ENCODE peak calls at places on chromosomes 3 and 15, in seven cellular contexts. T, X, A, M, P, R and Z are unnamed samples.

GRCh38 chr15:28456476-28457395 is 76.0 kb downstream of the GOLGA8G start:
- DNase-seq in T (no peak), X (no peak), A (no peak), M (no peak), P (no peak), R (no peak), Z (no peak)

GRCh38 chr15:54803139-54803808 is 393.5 kb downstream of the RSL24D1 start:
- DNase-seq in T (peak), X (peak), A (peak), M (no peak), P (no peak), R (peak), Z (no peak)

GRCh38 chr3:178310833-178311380 is 225.3 kb upstream of the KCNMB2 start:
- DNase-seq in T (no peak), X (no peak), A (no peak), M (no peak), P (no peak), R (no peak), Z (no peak)

GRCh38 chr3:174199696-174200095 is 659.4 kb upstream of the NAALADL2 start:
- DNase-seq in T (no peak), X (peak), A (no peak), M (no peak), P (no peak), R (peak), Z (no peak)

GRCh38 chr15:43436395-43436794 is 56.6 kb downstream of the TP53BP1 start:
- DNase-seq in T (no peak), X (no peak), A (no peak), M (no peak), P (no peak), R (no peak), Z (no peak)

GRCh38 chr15:93026359-93026758 is 62.7 kb downstream of the RGMA start:
- DNase-seq in T (no peak), X (no peak), A (no peak), M (no peak), P (no peak), R (no peak), Z (no peak)

GRCh38 chr3:189121088-189121487 is 50.7 kb upstream of the TPRG1 start:
- DNase-seq in T (no peak), X (no peak), A (no peak), M (no peak), P (no peak), R (no peak), Z (no peak)

GRCh38 chr3:179853176-179853575 is 183.6 kb downstream of the PEX5L start:
- DNase-seq in T (no peak), X (peak), A (peak), M (no peak), P (no peak), R (peak), Z (peak)

GRCh38 chr3:119347036-119347435 is 52.9 kb downstream of the ARHGAP31 start:
- DNase-seq in T (no peak), X (no peak), A (no peak), M (no peak), P (no peak), R (no peak), Z (no peak)

GRCh38 chr3:15924914-15925313 is 127.1 kb upstream of the ANKRD28 start:
- DNase-seq in T (no peak), X (no peak), A (no peak), M (no peak), P (no peak), R (no peak), Z (no peak)

GRCh38 chr15:81024265-81024875 is 23.6 kb downstream of the TLNRD1 start:
- DNase-seq in T (no peak), X (peak), A (peak), M (no peak), P (no peak), R (no peak), Z (no peak)

GRCh38 chr3:113211370-113212154 is at the start of gene BOC:
- DNase-seq in T (peak), X (peak), A (no peak), M (no peak), P (no peak), R (peak), Z (no peak)

GRCh38 chr3:17258823-17259436 is 374.2 kb downstream of the PLCL2 start:
- DNase-seq in T (peak), X (peak), A (peak), M (no peak), P (no peak), R (peak), Z (peak)

GRCh38 chr3:25663324-25664065 is 1.2 kb downstream of the TOP2B start:
- DNase-seq in T (peak), X (no peak), A (peak), M (peak), P (no peak), R (peak), Z (no peak)

GRCh38 chr15:75650908-75651809 is 3.4 kb downstream of the SNX33 start:
- DNase-seq in T (no peak), X (peak), A (no peak), M (peak), P (no peak), R (peak), Z (no peak)

GRCh38 chr3:45011756-45012441 is 14.2 kb upstream of the CLEC3B start:
- DNase-seq in T (no peak), X (peak), A (no peak), M (peak), P (no peak), R (peak), Z (peak)

GRCh38 chr3:4416961-4417360 is 50.1 kb downstream of the SUMF1 start:
- DNase-seq in T (peak), X (peak), A (no peak), M (no peak), P (no peak), R (peak), Z (peak)

GRCh38 chr15:31471731-31472430 is 145.2 kb downstream of the KLF13 start:
- DNase-seq in T (no peak), X (peak), A (no peak), M (no peak), P (no peak), R (peak), Z (peak)

GRCh38 chr3:48217449-48217848 is 5.8 kb upstream of the CAMP start:
- DNase-seq in T (no peak), X (no peak), A (no peak), M (no peak), P (no peak), R (no peak), Z (no peak)

GRCh38 chr3:128294999-128295468 is 141.8 kb downstream of the EEFSEC start:
- DNase-seq in T (no peak), X (no peak), A (no peak), M (no peak), P (no peak), R (no peak), Z (no peak)

GRCh38 chr15:63605816-63606215 is 8.6 kb downstream of the FBXL22 start:
- DNase-seq in T (no peak), X (no peak), A (no peak), M (peak), P (no peak), R (no peak), Z (no peak)

GRCh38 chr15:31300981-31301686 is 25.5 kb upstream of the KLF13 start:
- DNase-seq in T (no peak), X (no peak), A (peak), M (no peak), P (peak), R (no peak), Z (no peak)

GRCh38 chr3:62987721-62988120 is 112.5 kb upstream of the CADPS start:
- DNase-seq in T (no peak), X (no peak), A (no peak), M (no peak), P (no peak), R (no peak), Z (no peak)

GRCh38 chr3:143973352-143974021 is 1.9 kb downstream of the DIPK2A start:
- DNase-seq in T (peak), X (no peak), A (no peak), M (peak), P (no peak), R (peak), Z (no peak)

GRCh38 chr3:73580343-73580742 is 44.4 kb downstream of the PDZRN3 start:
- DNase-seq in T (no peak), X (peak), A (no peak), M (no peak), P (no peak), R (peak), Z (peak)

GRCh38 chr15:47246317-47246716 is 471.0 kb upstream of the SEMA6D start:
- DNase-seq in T (no peak), X (no peak), A (no peak), M (no peak), P (no peak), R (no peak), Z (no peak)

GRCh38 chr15:64690578-64691296 is 84.7 kb downstream of the RBPMS2 start:
- DNase-seq in T (no peak), X (no peak), A (no peak), M (no peak), P (no peak), R (no peak), Z (no peak)

GRCh38 chr3:151210676-151211381 is 7.8 kb upstream of the GPR171 start:
- DNase-seq in T (no peak), X (no peak), A (no peak), M (peak), P (no peak), R (no peak), Z (no peak)

GRCh38 chr15:36777941-36778340 is 198.5 kb downstream of the CDIN1 start:
- DNase-seq in T (no peak), X (no peak), A (no peak), M (no peak), P (no peak), R (no peak), Z (no peak)

GRCh38 chr3:105752791-105753415 is 115.9 kb downstream of the CBLB start:
- DNase-seq in T (no peak), X (no peak), A (no peak), M (peak), P (no peak), R (no peak), Z (no peak)

DNA sequence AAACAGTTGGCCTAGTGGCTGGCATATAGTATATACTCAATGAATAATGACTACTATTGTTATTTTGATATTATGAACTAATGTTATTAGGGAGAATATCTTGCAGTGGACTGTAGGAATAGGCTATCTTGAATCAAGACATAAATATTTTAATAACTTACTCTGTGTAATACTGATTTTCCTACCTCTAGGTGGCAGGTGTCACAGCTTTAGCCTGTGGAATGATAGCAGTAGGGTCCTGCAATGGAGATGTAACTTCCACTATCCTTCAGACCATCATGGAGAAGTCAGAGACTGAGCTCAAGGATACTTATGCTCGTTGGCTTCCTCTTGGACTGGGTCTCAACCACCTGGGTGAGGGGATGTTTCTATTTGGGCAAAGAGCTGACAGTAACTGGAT is 6.5 kb downstream of the PSMD2 start:
- DNase-seq in T (peak), X (no peak), A (no peak), M (no peak), P (no peak), R (peak), Z (no peak)
- TF ChIP-seq CTCF in T (peak), X (peak), A (peak), M (peak), P (no peak), R (no peak), Z (peak)

GRCh38 chr3:100399341-100400071 is 1.4 kb downstream of the TOMM70 start:
- DNase-seq in T (no peak), X (no peak), A (no peak), M (no peak), P (no peak), R (no peak), Z (no peak)
- H3K4me3 ChIP-seq in T (peak), X (peak), A (peak), M (peak), P (peak), R (peak), Z (peak)

GRCh38 chr3:153925826-153926514 is 195.2 kb upstream of the ARHGEF26 start:
- DNase-seq in T (no peak), X (no peak), A (no peak), M (no peak), P (no peak), R (peak), Z (no peak)

GRCh38 chr3:153927107-153927506 is 194.1 kb upstream of the ARHGEF26 start:
- DNase-seq in T (peak), X (peak), A (no peak), M (no peak), P (no peak), R (peak), Z (peak)
- TF ChIP-seq CTCF in T (peak), X (peak), A (no peak), M (no peak), P (peak), R (no peak), Z (peak)

GRCh38 chr15:77569647-77570186 is 63.0 kb downstream of the LINGO1 start:
- DNase-seq in T (no peak), X (no peak), A (no peak), M (no peak), P (no peak), R (peak), Z (no peak)
- H3K4me3 ChIP-seq in T (no peak), X (no peak), A (no peak), M (peak), P (no peak), R (no peak), Z (no peak)

GRCh38 chr3:197926418-197926817 is 23.6 kb upstream of the RPL35A start:
- DNase-seq in T (peak), X (no peak), A (no peak), M (no peak), P (no peak), R (no peak), Z (no peak)
- TF ChIP-seq CTCF in T (no peak), X (no peak), A (peak), M (no peak), P (no peak), R (no peak), Z (peak)

GRCh38 chr15:77563768-77564167 is 68.9 kb downstream of the LINGO1 start:
- DNase-seq in T (no peak), X (no peak), A (no peak), M (no peak), P (no peak), R (no peak), Z (no peak)

GRCh38 chr15:77567202-77567601 is 65.5 kb downstream of the LINGO1 start:
- DNase-seq in T (no peak), X (no peak), A (no peak), M (no peak), P (no peak), R (no peak), Z (no peak)

GRCh38 chr15:77565516-77565915 is 67.2 kb downstream of the LINGO1 start:
- DNase-seq in T (no peak), X (no peak), A (no peak), M (no peak), P (no peak), R (no peak), Z (no peak)

GRCh38 chr15:77566092-77566491 is 66.6 kb downstream of the LINGO1 start:
- DNase-seq in T (no peak), X (no peak), A (no peak), M (no peak), P (no peak), R (no peak), Z (no peak)

GRCh38 chr15:77564933-77565332 is 67.8 kb downstream of the LINGO1 start:
- DNase-seq in T (no peak), X (no peak), A (no peak), M (no peak), P (no peak), R (no peak), Z (no peak)
- H3K4me3 ChIP-seq in T (no peak), X (no peak), A (no peak), M (no peak), P (no peak), R (no peak), Z (no peak)

DNA sequence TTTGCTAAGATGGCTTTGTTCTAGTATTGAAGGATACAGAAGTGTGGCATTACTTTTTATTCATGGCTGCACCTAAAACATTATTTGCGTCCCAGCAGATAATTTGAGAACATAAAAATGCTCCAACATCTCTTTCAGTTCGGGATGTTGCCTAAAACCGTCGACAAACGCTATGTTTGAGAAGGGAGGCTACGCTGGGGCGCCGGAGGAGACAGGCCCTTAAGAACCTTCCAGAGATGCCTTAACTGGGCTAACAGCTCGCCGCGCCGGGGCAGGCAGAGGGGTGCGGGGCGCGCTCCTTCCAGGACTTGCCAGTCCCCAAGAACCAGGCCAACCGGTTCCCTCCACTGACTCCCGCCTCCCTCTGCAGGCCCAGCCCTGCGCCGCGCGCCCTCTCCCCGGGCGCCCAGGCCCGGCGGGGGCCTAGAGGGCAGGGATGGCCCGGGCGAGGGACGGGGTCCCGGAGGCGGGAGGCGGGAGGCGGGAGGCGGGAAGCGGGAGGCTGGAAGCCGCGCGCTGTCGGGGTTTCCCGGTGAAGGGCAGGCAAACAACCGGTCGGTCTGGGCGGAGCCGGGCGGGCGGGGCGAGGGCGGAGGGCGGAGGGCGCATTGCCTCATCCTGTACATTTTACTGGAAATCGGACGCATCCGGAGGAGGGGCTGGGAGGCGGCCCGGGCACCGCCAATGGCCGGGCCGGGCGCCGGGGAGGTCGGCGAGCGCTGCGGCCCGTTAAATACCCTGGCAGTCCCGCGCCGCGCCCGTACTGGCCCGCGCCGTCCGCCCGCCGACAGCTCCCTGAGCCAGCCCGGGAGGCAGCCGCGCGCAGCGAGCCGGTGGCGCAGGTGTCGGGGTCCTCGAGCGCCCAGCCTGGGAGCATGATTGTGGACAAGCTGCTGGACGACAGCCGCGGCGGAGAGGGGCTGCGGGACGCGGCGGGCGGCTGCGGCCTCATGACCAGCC is at the start of gene NFKBIZ:
- DNase-seq in T (peak), X (peak), A (peak), M (peak), P (peak), R (peak), Z (peak)
- TF ChIP-seq CTCF in T (no peak), X (no peak), A (no peak), M (no peak), P (peak), R (no peak), Z (no peak)

GRCh38 chr15:33680336-33680735 is 288.0 kb upstream of the CHRM5 start:
- DNase-seq in T (no peak), X (no peak), A (no peak), M (no peak), P (no peak), R (no peak), Z (no peak)

GRCh38 chr15:33675246-33675645 is 293.1 kb upstream of the CHRM5 start:
- DNase-seq in T (peak), X (no peak), A (no peak), M (no peak), P (no peak), R (peak), Z (no peak)

GRCh38 chr15:33679065-33679464 is 289.2 kb upstream of the CHRM5 start:
- DNase-seq in T (no peak), X (no peak), A (no peak), M (no peak), P (no peak), R (no peak), Z (no peak)

GRCh38 chr15:33678606-33679005 is 289.7 kb upstream of the CHRM5 start:
- DNase-seq in T (no peak), X (no peak), A (no peak), M (no peak), P (no peak), R (no peak), Z (no peak)
- H3K4me3 ChIP-seq in T (no peak), X (no peak), A (no peak), M (no peak), P (no peak), R (no peak), Z (no peak)

DNA sequence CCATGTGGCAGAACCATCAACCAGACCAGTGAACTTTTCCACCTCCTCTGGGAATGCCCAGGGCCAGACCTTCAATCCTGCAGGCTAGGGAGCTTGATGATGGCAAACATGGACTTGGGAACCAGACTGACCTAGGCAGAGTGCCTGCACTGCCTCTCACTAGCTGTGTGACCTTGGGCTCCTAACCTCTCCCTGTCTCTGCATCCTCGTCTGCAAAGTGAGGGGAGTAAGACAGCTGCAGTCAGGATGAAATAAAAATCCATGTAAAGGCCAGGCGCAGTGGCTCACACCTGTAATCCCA is 17.5 kb upstream of the LOXL1 start:
- DNase-seq in T (no peak), X (no peak), A (no peak), M (no peak), P (no peak), R (no peak), Z (no peak)
- TF ChIP-seq CTCF in T (no peak), X (no peak), A (no peak), M (no peak), P (no peak), R (no peak), Z (no peak)